ENCODE peak calls at places on chromosome X, in seven cellular contexts. Y, G, R, B, P, K and T are unnamed samples.
A peak's percentile ranks its signal among the peaks of the same experiment; 100 is the strongest.

GRCh38 chrX:48800574-48801280 is 1.1 kb upstream of the HDAC6 start:
- DNase-seq in R (no peak), Y (peak; percentile 0), G (peak; percentile 0), B (no peak), K (no peak), P (no peak), T (no peak)

GRCh38 chrX:106404512-106404911 is 207.3 kb upstream of the RADX start:
- DNase-seq in Y (peak; percentile 33), G (no peak), B (peak; percentile 15), R (no peak), P (no peak), K (no peak), T (no peak)

GRCh38 chrX:153931748-153932147 is 3.1 kb downstream of the NAA10 start:
- DNase-seq in K (no peak), G (no peak), R (no peak), Y (no peak), P (no peak), B (no peak), T (no peak)

GRCh38 chrX:15299945-15300851 is 15.2 kb downstream of the ASB11 start:
- DNase-seq in B (no peak), K (no peak), G (no peak), R (peak; percentile 30), P (no peak), Y (peak; percentile 38), T (peak; percentile 28)

GRCh38 chrX:124042042-124042441 is 80.5 kb downstream of the STAG2 start:
- DNase-seq in R (peak; percentile 1), B (no peak), P (no peak), Y (no peak), G (no peak), K (no peak), T (peak; percentile 5)

GRCh38 chrX:148960060-148960459 is 459.6 kb downstream of the AFF2 start:
- DNase-seq in P (no peak), B (no peak), G (no peak), R (no peak), K (no peak), Y (peak; percentile 5), T (peak; percentile 1)

GRCh38 chrX:149715468-149715867 is 3.6 kb downstream of the MAGEA11 start:
- DNase-seq in Y (no peak), B (no peak), G (no peak), K (no peak), P (no peak), R (no peak), T (no peak)

GRCh38 chrX:69060631-69061408 is 104.4 kb downstream of the PJA1 start:
- DNase-seq in B (no peak), P (no peak), K (no peak), G (no peak), Y (peak; percentile 55), R (peak; percentile 31), T (peak; percentile 50)

GRCh38 chrX:25068340-25068739 is 52.6 kb upstream of the ARX start:
- DNase-seq in B (no peak), Y (no peak), K (no peak), P (no peak), G (no peak), R (no peak), T (no peak)

GRCh38 chrX:5907202-5907601 is 321.5 kb downstream of the NLGN4X start:
- DNase-seq in Y (no peak), R (no peak), G (no peak), P (no peak), B (no peak), K (no peak), T (no peak)

GRCh38 chrX:39648548-39649254 is 449.1 kb downstream of the BCOR start:
- DNase-seq in K (no peak), Y (no peak), G (no peak), B (peak; percentile 29), R (no peak), P (no peak), T (no peak)

GRCh38 chrX:39904816-39905474 is 192.8 kb downstream of the BCOR start:
- DNase-seq in B (no peak), G (no peak), P (no peak), K (no peak), Y (no peak), R (no peak), T (no peak)

GRCh38 chrX:134684956-134685355 is 26.7 kb upstream of the PLAC1 start:
- DNase-seq in P (no peak), Y (no peak), K (no peak), B (no peak), R (no peak), G (no peak), T (no peak)

GRCh38 chrX:119693996-119694451 is 1.1 kb upstream of the SEPTIN6 start:
- DNase-seq in K (no peak), Y (no peak), P (no peak), R (no peak), G (no peak), B (no peak), T (no peak)
- H3K4me3 ChIP-seq in K (peak overlapping the region; percentile 72), Y (no peak overlapping the region), P (peak overlapping the region; percentile 72), R (no peak overlapping the region), G (peak overlapping the region; percentile 77), B (no peak overlapping the region), T (no peak overlapping the region)

DNA sequence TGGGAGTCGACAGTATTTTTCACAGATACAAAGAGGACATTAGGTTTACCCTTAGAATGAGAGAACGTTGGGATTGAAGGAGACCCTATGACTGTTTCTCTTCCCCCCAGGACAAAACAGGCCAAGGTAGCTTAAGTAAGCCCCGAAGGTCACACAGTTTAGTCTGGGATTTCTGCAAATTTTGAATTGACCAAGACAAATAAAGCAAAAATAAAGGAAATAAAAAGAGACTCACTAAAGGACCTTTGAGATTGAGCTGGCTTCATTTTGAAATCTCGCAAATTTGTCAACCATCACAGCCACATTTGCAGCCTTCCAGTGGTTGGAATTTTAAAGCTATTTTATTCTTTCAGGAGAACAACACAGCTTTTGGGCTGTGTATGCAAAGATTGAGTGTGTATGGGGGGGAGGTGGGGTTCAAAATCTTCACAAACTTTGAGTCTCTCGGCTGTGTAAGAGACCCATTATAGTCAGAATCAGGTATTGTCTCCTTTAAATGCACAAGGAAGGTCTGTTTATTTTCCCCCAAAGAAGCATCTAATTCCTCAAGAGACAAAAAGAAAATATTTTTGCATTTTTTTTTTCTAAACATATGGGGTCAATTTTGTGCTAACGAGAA is 4.2 kb downstream of the TMSB4X start:
- DNase-seq in R (no peak), K (no peak), G (no peak), P (no peak), B (no peak), Y (peak; percentile 87), T (peak; percentile 89)
- H3K4me3 ChIP-seq in R (no peak overlapping the region), K (peak overlapping the region; percentile 78), G (peak overlapping the region; percentile 57), P (peak overlapping the region; percentile 76), B (no peak overlapping the region), Y (no peak overlapping the region), T (no peak overlapping the region)

DNA sequence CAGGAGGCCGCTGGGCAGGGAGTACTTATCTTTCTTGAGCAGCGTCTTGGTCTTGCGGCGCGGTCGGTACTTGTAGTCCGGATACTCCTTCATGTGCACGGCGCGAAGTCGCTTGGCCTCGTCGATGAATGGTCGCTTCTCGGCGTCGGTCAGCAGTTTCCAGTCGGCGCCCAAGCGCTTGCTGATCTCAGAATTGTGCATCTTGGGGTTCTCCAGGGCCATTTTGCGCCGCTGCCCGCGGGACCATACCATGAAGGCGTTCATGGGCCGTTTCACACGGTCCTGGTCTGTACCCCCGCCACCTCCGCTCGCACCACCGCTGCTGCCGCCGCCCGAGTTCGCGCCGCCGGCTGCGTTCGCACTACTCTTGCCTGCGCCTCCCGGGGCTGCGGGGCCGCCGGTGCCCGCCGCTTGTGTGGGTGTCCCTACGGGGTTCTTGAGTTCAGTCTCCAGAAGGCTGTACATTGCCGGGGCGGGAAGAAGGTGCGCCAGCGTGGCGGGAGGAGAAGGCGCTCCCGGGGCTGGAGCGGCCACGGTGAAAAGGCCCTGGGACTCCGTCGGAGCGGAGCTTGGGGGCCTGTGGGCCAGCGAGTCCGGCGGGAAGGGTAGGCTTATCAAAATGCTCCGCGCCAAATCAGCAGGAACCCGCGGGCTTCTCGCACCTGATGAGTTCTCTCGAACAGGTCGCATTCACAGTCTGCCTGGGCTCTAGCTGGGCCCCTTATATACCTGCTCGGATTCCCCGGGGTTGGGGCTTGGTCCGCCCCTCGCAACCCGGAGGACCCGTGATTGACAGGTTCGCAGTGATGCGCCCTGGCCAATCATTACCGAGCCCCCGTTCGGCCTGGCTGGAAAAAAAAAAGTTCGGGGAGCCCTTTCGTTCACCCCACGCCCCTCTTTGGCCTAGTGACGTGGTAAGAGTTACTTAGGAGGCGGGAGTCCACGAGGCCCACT is at the start of gene SOX3:
- DNase-seq in K (no peak), R (no peak), Y (no peak), G (no peak), P (no peak), B (no peak), T (no peak)
- H3K4me3 ChIP-seq in K (peak within 1 kb of the TSS; percentile 23), R (peak within 1 kb of the TSS; percentile 33), Y (no peak within 1 kb of the TSS), G (no peak within 1 kb of the TSS), P (peak within 1 kb of the TSS; percentile 21), B (peak within 1 kb of the TSS; percentile 15), T (no peak within 1 kb of the TSS)

DNA sequence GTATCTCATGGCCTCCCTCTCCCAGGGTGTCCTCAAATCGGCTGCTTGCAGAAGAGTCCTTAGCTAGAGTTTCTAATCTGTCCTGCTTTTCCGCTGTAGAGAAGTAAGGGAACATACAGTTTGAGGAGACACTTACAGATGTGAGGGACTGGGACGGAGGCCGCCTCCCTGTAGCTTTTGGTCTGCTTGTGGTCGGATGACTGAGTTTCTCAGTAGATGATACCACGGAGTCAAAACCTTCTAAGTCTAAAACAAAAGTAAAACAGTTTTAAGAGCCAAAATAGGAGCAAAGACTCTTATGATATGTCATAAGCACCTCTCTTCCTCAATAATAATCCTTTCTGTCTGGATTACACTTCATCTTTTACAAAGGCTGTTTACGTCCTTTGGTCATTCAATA is 34.5 kb upstream of the MAP3K15 start:
- DNase-seq in B (no peak), K (no peak), R (no peak), Y (no peak), P (no peak), G (no peak), T (no peak)
- H3K4me3 ChIP-seq in B (no peak overlapping the region), K (no peak overlapping the region), R (no peak overlapping the region), Y (no peak overlapping the region), P (no peak overlapping the region), G (no peak overlapping the region), T (no peak overlapping the region)

DNA sequence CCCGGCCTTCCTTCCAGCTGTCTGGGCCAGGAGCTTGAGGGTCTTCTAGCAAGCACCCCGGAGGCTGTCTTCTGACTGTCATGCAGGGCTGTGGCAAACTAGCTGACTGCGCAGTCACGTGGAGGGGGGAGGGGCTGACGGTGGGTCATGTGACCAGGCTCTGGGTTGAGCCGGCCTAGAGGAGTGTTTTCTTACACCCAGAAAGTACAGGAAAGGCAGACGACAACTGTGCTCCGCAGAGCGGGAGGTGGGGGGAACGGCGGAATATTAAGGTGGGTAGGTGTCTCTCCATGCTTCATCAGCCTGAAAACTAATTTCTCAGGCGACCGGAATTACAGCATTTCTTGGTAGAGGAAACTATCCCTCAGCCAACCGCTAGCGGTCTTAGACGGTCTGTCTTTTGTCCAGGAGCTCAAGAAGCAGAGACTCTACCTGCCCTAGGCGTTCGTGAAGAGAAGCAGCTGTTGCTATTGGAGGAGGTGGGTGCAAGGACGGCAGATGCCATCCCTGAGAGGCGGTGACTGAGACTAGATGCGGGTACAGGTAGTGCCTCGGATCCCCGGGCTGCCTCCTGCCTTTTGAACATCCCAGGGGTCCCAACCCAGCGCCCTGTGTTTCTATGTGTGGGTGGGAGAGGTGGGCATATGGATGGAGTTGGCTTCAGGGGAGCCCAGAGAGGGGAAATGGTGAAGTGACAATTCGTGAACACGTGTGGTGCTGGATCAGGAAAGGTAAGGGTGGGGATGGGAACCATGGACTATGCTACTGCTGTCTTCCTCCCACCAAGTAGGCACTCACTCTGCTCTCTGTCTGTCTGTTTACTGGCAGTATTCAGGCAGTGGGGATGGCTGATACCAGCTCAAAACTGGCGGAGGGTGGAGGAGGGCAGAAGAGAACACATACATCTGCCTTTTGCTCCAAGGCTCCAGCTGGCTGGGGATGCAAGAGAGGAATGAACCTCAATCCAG is 8.8 kb downstream of the GPRASP1 start:
- DNase-seq in P (peak; percentile 88), B (peak; percentile 70), K (peak; percentile 64), G (peak; percentile 77), R (peak; percentile 58), Y (peak; percentile 80), T (peak; percentile 69)
- H3K4me3 ChIP-seq in P (peak overlapping the region; percentile 58), B (peak overlapping the region; percentile 56), K (peak overlapping the region; percentile 42), G (peak overlapping the region; percentile 58), R (peak overlapping the region; percentile 50), Y (peak overlapping the region; percentile 67), T (peak overlapping the region; percentile 58)